ENCODE peak calls at places on chromosomes 1 and 21, in seven cellular contexts. One of them, this sample, is unnamed.

GRCh38 chr1:248853668-248854375 is 5.1 kb downstream of the ZNF692 start:
- DNase-seq in CD4-positive, alpha-beta T cell: no peak
- DNase-seq in CD8-positive, alpha-beta T cell: no peak
- DNase-seq in GM06990: no peak
- DNase-seq in CD14-positive monocyte: no peak
- DNase-seq in transverse colon: no peak
- DNase-seq in astrocyte of the spinal cord: no peak
- DNase-seq in this sample: no peak

GRCh38 chr1:68377098-68377497 is 72.7 kb downstream of the RPE65 start:
- DNase-seq in CD4-positive, alpha-beta T cell: no peak
- DNase-seq in CD8-positive, alpha-beta T cell: no peak
- DNase-seq in GM06990: no peak
- DNase-seq in CD14-positive monocyte: no peak
- DNase-seq in transverse colon: no peak
- DNase-seq in astrocyte of the spinal cord: no peak
- DNase-seq in this sample: no peak

GRCh38 chr1:33410091-33410701 is 20.7 kb downstream of the PHC2 start:
- DNase-seq in CD4-positive, alpha-beta T cell: no peak
- DNase-seq in CD8-positive, alpha-beta T cell: no peak
- DNase-seq in GM06990: no peak
- DNase-seq in CD14-positive monocyte: no peak
- DNase-seq in transverse colon: no peak
- DNase-seq in astrocyte of the spinal cord: peak; percentile 68
- DNase-seq in this sample: no peak

GRCh38 chr1:117930173-117930447 is 571 bp downstream of the WDR3 start:
- DNase-seq in CD4-positive, alpha-beta T cell: no peak
- DNase-seq in CD8-positive, alpha-beta T cell: no peak
- DNase-seq in GM06990: no peak
- DNase-seq in CD14-positive monocyte: no peak
- DNase-seq in transverse colon: no peak
- DNase-seq in astrocyte of the spinal cord: peak; percentile 1
- DNase-seq in this sample: no peak

GRCh38 chr1:168321945-168322344 is 41.3 kb downstream of the TBX19 start:
- DNase-seq in CD4-positive, alpha-beta T cell: no peak
- DNase-seq in CD8-positive, alpha-beta T cell: no peak
- DNase-seq in GM06990: no peak
- DNase-seq in CD14-positive monocyte: no peak
- DNase-seq in transverse colon: no peak
- DNase-seq in astrocyte of the spinal cord: peak; percentile 44
- DNase-seq in this sample: no peak

GRCh38 chr21:16137106-16137505 is 407.3 kb downstream of the USP25 start:
- DNase-seq in CD4-positive, alpha-beta T cell: no peak
- DNase-seq in CD8-positive, alpha-beta T cell: no peak
- DNase-seq in GM06990: no peak
- DNase-seq in CD14-positive monocyte: no peak
- DNase-seq in transverse colon: no peak
- DNase-seq in astrocyte of the spinal cord: no peak
- DNase-seq in this sample: no peak

GRCh38 chr1:30087465-30087864 is 635.9 kb downstream of the MATN1 start:
- DNase-seq in CD4-positive, alpha-beta T cell: no peak
- DNase-seq in CD8-positive, alpha-beta T cell: no peak
- DNase-seq in GM06990: no peak
- DNase-seq in CD14-positive monocyte: no peak
- DNase-seq in transverse colon: no peak
- DNase-seq in astrocyte of the spinal cord: no peak
- DNase-seq in this sample: no peak

GRCh38 chr1:173914366-173914871 is 2.7 kb downstream of the SERPINC1 start:
- DNase-seq in CD4-positive, alpha-beta T cell: peak; percentile 2
- DNase-seq in CD8-positive, alpha-beta T cell: no peak
- DNase-seq in GM06990: no peak
- DNase-seq in CD14-positive monocyte: no peak
- DNase-seq in transverse colon: peak; percentile 28
- DNase-seq in astrocyte of the spinal cord: no peak
- DNase-seq in this sample: no peak

GRCh38 chr1:3891329-3891867 is 8.7 kb downstream of the C1orf174 start:
- DNase-seq in CD4-positive, alpha-beta T cell: no peak
- DNase-seq in CD8-positive, alpha-beta T cell: no peak
- DNase-seq in GM06990: no peak
- DNase-seq in CD14-positive monocyte: no peak
- DNase-seq in transverse colon: no peak
- DNase-seq in astrocyte of the spinal cord: no peak
- DNase-seq in this sample: no peak

GRCh38 chr1:202806845-202807366 is 1.3 kb downstream of the KDM5B start:
- DNase-seq in CD4-positive, alpha-beta T cell: no peak
- DNase-seq in CD8-positive, alpha-beta T cell: no peak
- DNase-seq in GM06990: peak; percentile 48
- DNase-seq in CD14-positive monocyte: no peak
- DNase-seq in transverse colon: no peak
- DNase-seq in astrocyte of the spinal cord: no peak
- DNase-seq in this sample: no peak

GRCh38 chr1:27616441-27616840 is 12.5 kb upstream of the AHDC1 start:
- DNase-seq in CD4-positive, alpha-beta T cell: no peak
- DNase-seq in CD8-positive, alpha-beta T cell: no peak
- DNase-seq in GM06990: no peak
- DNase-seq in CD14-positive monocyte: no peak
- DNase-seq in transverse colon: no peak
- DNase-seq in astrocyte of the spinal cord: no peak
- DNase-seq in this sample: no peak

GRCh38 chr1:25692560-25692959 is 76.0 kb downstream of the MAN1C1 start:
- DNase-seq in CD4-positive, alpha-beta T cell: no peak
- DNase-seq in CD8-positive, alpha-beta T cell: no peak
- DNase-seq in GM06990: no peak
- DNase-seq in CD14-positive monocyte: no peak
- DNase-seq in transverse colon: no peak
- DNase-seq in astrocyte of the spinal cord: no peak
- DNase-seq in this sample: peak; percentile 21
- TF ChIP-seq CTCF in CD4-positive, alpha-beta T cell: peak; percentile 63
- TF ChIP-seq CTCF in CD8-positive, alpha-beta T cell: peak; percentile 16
- TF ChIP-seq CTCF in GM06990: peak; percentile 73
- TF ChIP-seq CTCF in CD14-positive monocyte: peak; percentile 16
- TF ChIP-seq CTCF in transverse colon: peak; percentile 29
- TF ChIP-seq CTCF in astrocyte of the spinal cord: peak; percentile 56
- TF ChIP-seq CTCF in this sample: peak; percentile 58

DNA sequence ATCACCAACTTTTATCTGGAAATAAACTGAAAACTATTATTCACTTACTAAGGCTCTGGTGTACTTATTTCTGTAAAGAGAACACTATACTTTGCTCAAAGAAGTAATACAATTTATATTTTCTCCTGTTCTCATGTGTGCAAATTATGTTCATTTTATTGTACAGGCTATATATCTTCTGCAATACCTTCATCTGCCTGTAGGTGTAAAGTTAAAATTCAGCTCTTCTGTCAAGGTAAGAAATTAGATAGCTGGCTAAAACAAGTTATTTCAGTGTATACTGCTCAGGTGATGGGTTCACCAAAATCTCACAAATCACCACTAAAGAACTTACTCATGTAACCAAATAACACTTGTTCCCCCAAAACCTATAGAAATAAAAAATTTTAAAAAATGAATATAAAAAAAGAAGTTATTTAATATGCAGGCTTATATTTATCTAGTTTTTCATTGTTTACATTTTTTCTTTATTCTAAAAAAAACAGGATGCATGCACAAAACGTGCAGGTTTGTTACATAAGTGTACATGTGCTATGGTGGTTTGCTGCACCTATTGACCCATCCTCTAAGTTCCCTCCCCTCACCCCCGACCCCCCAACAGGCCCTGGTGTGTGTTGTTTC is 81.5 kb downstream of the PTGER3 start:
- DNase-seq in CD4-positive, alpha-beta T cell: no peak
- DNase-seq in CD8-positive, alpha-beta T cell: no peak
- DNase-seq in GM06990: no peak
- DNase-seq in CD14-positive monocyte: no peak
- DNase-seq in transverse colon: no peak
- DNase-seq in astrocyte of the spinal cord: peak; percentile 1
- DNase-seq in this sample: no peak
- TF ChIP-seq CTCF in CD4-positive, alpha-beta T cell: peak; percentile 52
- TF ChIP-seq CTCF in CD8-positive, alpha-beta T cell: peak; percentile 58
- TF ChIP-seq CTCF in GM06990: peak; percentile 35
- TF ChIP-seq CTCF in CD14-positive monocyte: peak; percentile 68
- TF ChIP-seq CTCF in transverse colon: peak; percentile 14
- TF ChIP-seq CTCF in astrocyte of the spinal cord: peak; percentile 37
- TF ChIP-seq CTCF in this sample: peak; percentile 59

DNA sequence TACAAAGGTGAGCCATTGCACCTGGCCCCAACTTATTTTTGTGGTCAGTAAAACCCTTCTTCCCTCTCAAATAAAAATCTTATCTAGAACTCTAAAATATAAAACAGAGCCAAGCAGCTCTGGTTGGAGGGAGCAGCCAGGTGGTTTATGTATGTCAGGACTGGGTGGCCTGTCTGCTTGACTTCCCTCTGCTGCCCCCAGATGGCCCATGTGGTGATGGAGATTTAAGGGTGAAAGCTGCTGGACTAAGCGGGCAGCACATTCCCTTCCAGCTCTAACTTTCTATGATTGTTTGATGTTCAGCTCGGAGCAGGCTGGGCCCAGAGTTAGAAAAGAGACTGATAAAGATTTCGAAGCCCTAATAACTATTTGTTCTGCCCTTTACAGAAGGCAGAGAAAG is 11.9 kb upstream of the PAQR6 start:
- DNase-seq in CD4-positive, alpha-beta T cell: no peak
- DNase-seq in CD8-positive, alpha-beta T cell: no peak
- DNase-seq in GM06990: no peak
- DNase-seq in CD14-positive monocyte: no peak
- DNase-seq in transverse colon: no peak
- DNase-seq in astrocyte of the spinal cord: no peak
- DNase-seq in this sample: no peak
- TF ChIP-seq CTCF in CD4-positive, alpha-beta T cell: no peak
- TF ChIP-seq CTCF in CD8-positive, alpha-beta T cell: no peak
- TF ChIP-seq CTCF in GM06990: peak; percentile 11
- TF ChIP-seq CTCF in CD14-positive monocyte: no peak
- TF ChIP-seq CTCF in transverse colon: no peak
- TF ChIP-seq CTCF in astrocyte of the spinal cord: no peak
- TF ChIP-seq CTCF in this sample: no peak

GRCh38 chr1:209883341-209883971 is 54.6 kb upstream of the SYT14 start:
- DNase-seq in CD4-positive, alpha-beta T cell: no peak
- DNase-seq in CD8-positive, alpha-beta T cell: no peak
- DNase-seq in GM06990: no peak
- DNase-seq in CD14-positive monocyte: no peak
- DNase-seq in transverse colon: no peak
- DNase-seq in astrocyte of the spinal cord: peak; percentile 85
- DNase-seq in this sample: no peak

GRCh38 chr1:209884249-209884648 is 53.8 kb upstream of the SYT14 start:
- DNase-seq in CD4-positive, alpha-beta T cell: no peak
- DNase-seq in CD8-positive, alpha-beta T cell: no peak
- DNase-seq in GM06990: no peak
- DNase-seq in CD14-positive monocyte: no peak
- DNase-seq in transverse colon: no peak
- DNase-seq in astrocyte of the spinal cord: peak; percentile 80
- DNase-seq in this sample: no peak

GRCh38 chr1:209885403-209886218 is 52.4 kb upstream of the SYT14 start:
- DNase-seq in CD4-positive, alpha-beta T cell: no peak
- DNase-seq in CD8-positive, alpha-beta T cell: no peak
- DNase-seq in GM06990: no peak
- DNase-seq in CD14-positive monocyte: no peak
- DNase-seq in transverse colon: no peak
- DNase-seq in astrocyte of the spinal cord: no peak
- DNase-seq in this sample: no peak

GRCh38 chr1:209884665-209885117 is 53.3 kb upstream of the SYT14 start:
- DNase-seq in CD4-positive, alpha-beta T cell: no peak
- DNase-seq in CD8-positive, alpha-beta T cell: no peak
- DNase-seq in GM06990: no peak
- DNase-seq in CD14-positive monocyte: peak; percentile 56
- DNase-seq in transverse colon: no peak
- DNase-seq in astrocyte of the spinal cord: peak; percentile 99
- DNase-seq in this sample: no peak

GRCh38 chr1:209886219-209886536 is 51.8 kb upstream of the SYT14 start:
- DNase-seq in CD4-positive, alpha-beta T cell: no peak
- DNase-seq in CD8-positive, alpha-beta T cell: no peak
- DNase-seq in GM06990: no peak
- DNase-seq in CD14-positive monocyte: no peak
- DNase-seq in transverse colon: no peak
- DNase-seq in astrocyte of the spinal cord: no peak
- DNase-seq in this sample: no peak
- TF ChIP-seq CTCF in CD4-positive, alpha-beta T cell: no peak
- TF ChIP-seq CTCF in CD8-positive, alpha-beta T cell: no peak
- TF ChIP-seq CTCF in GM06990: no peak
- TF ChIP-seq CTCF in CD14-positive monocyte: no peak
- TF ChIP-seq CTCF in transverse colon: no peak
- TF ChIP-seq CTCF in astrocyte of the spinal cord: peak; percentile 24
- TF ChIP-seq CTCF in this sample: no peak

GRCh38 chr1:116854294-116854693 is 55.4 kb upstream of the PTGFRN start:
- DNase-seq in CD4-positive, alpha-beta T cell: no peak
- DNase-seq in CD8-positive, alpha-beta T cell: no peak
- DNase-seq in GM06990: no peak
- DNase-seq in CD14-positive monocyte: no peak
- DNase-seq in transverse colon: no peak
- DNase-seq in astrocyte of the spinal cord: no peak
- DNase-seq in this sample: no peak

GRCh38 chr1:116853680-116854191 is 56.0 kb upstream of the PTGFRN start:
- DNase-seq in CD4-positive, alpha-beta T cell: no peak
- DNase-seq in CD8-positive, alpha-beta T cell: no peak
- DNase-seq in GM06990: no peak
- DNase-seq in CD14-positive monocyte: no peak
- DNase-seq in transverse colon: peak; percentile 49
- DNase-seq in astrocyte of the spinal cord: peak; percentile 94
- DNase-seq in this sample: peak; percentile 16

GRCh38 chr1:116850436-116850835 is 59.3 kb upstream of the PTGFRN start:
- DNase-seq in CD4-positive, alpha-beta T cell: no peak
- DNase-seq in CD8-positive, alpha-beta T cell: no peak
- DNase-seq in GM06990: no peak
- DNase-seq in CD14-positive monocyte: no peak
- DNase-seq in transverse colon: no peak
- DNase-seq in astrocyte of the spinal cord: peak; percentile 37
- DNase-seq in this sample: no peak

GRCh38 chr1:116852910-116853309 is 56.8 kb upstream of the PTGFRN start:
- DNase-seq in CD4-positive, alpha-beta T cell: no peak
- DNase-seq in CD8-positive, alpha-beta T cell: no peak
- DNase-seq in GM06990: no peak
- DNase-seq in CD14-positive monocyte: no peak
- DNase-seq in transverse colon: no peak
- DNase-seq in astrocyte of the spinal cord: peak; percentile 73
- DNase-seq in this sample: no peak

DNA sequence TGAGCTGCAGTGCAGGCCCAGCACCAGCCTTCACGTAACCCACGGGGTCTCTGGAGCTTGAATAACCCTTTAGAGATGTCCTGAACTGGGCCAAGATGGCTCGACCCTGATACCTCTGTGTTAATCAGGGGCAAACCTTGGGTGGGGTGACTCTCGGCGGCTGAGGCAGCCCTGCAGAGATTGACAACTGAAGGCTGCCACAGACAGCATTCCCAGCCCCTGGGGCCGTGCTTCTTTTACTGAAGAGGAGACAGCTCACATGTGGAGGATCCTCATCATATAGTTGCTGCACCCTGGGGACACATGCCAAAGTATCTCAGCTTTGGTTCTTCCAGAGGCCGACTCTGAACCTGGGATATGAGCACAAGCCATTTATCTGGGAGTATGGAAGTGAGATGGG is 57.3 kb upstream of the PTGFRN start:
- DNase-seq in CD4-positive, alpha-beta T cell: no peak
- DNase-seq in CD8-positive, alpha-beta T cell: no peak
- DNase-seq in GM06990: no peak
- DNase-seq in CD14-positive monocyte: no peak
- DNase-seq in transverse colon: no peak
- DNase-seq in astrocyte of the spinal cord: no peak
- DNase-seq in this sample: no peak
- TF ChIP-seq CTCF in CD4-positive, alpha-beta T cell: no peak
- TF ChIP-seq CTCF in CD8-positive, alpha-beta T cell: no peak
- TF ChIP-seq CTCF in GM06990: no peak
- TF ChIP-seq CTCF in CD14-positive monocyte: no peak
- TF ChIP-seq CTCF in transverse colon: no peak
- TF ChIP-seq CTCF in astrocyte of the spinal cord: no peak
- TF ChIP-seq CTCF in this sample: no peak